ENCODE peak calls at places on chromosomes 2 and 18, in five cellular contexts. L is GM13977, B is endothelial cell of umbilical vein, J is GM20000, K is tibial nerve. F is an unnamed sample.

GRCh38 chr18:32803571-32803970 is 30.7 kb upstream of the KLHL14 start:
- DNase-seq in L (no peak), B (no peak), J (peak), K (no peak), F (peak)

GRCh38 chr2:96345403-96345802 is 9.8 kb downstream of the NCAPH start:
- DNase-seq in L (no peak), B (no peak), J (no peak), K (no peak), F (no peak)

GRCh38 chr2:168203762-168204693 is 43.4 kb downstream of the STK39 start:
- DNase-seq in L (no peak), B (no peak), J (no peak), K (no peak), F (no peak)

GRCh38 chr2:55012648-55013484 is 37.4 kb downstream of the RTN4 start:
- DNase-seq in L (no peak), B (peak), J (no peak), K (no peak), F (no peak)

GRCh38 chr2:8676915-8677645 is 4.8 kb upstream of the ID2 start:
- DNase-seq in L (no peak), B (no peak), J (no peak), K (no peak), F (no peak)

GRCh38 chr2:60818272-60818671 is 62.2 kb downstream of the PAPOLG start:
- DNase-seq in L (no peak), B (peak), J (no peak), K (no peak), F (peak)

GRCh38 chr2:229920011-229920781 is 1.6 kb downstream of the TRIP12 start:
- DNase-seq in L (no peak), B (peak), J (no peak), K (no peak), F (peak)

GRCh38 chr2:169735623-169736022 is 2.0 kb downstream of the KLHL23 start:
- DNase-seq in L (no peak), B (no peak), J (no peak), K (no peak), F (no peak)

GRCh38 chr2:27428213-27428977 is at the start of gene NRBP1:
- DNase-seq in L (peak), B (peak), J (peak), K (peak), F (peak)
- TF ChIP-seq CTCF in L (peak), B (no peak), J (no peak), K (no peak), F (no peak)

DNA sequence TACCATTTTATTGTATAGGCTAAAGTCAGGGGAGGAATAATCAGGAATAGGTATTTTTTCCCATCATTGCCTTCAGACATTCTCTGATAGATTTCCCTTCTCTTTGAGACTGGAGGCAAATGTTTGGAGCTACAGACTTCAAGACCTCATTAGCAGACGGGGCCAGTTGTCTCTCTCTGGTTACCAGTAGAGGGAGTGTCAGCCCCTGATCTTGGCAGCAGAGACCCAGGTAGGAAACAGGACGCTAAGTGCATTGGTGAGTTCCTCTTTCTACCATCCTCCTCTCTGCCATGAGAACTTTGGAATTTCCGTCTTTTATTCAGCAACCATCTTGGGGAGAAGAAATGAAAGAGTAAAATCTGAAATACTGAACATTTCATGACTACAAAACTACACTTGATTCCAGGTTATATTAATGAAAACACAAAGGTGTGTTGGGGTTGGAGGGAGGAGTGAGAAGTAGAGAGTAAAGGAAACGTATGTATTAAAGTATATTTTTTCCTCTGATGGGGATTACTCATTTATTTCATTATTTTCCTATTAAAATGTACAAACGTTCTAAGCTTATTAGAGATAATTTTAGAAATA is 186.2 kb upstream of the GCFC2 start:
- DNase-seq in L (peak), B (peak), J (peak), K (no peak), F (peak)
- TF ChIP-seq CTCF in L (peak), B (peak), J (peak), K (no peak), F (peak)

DNA sequence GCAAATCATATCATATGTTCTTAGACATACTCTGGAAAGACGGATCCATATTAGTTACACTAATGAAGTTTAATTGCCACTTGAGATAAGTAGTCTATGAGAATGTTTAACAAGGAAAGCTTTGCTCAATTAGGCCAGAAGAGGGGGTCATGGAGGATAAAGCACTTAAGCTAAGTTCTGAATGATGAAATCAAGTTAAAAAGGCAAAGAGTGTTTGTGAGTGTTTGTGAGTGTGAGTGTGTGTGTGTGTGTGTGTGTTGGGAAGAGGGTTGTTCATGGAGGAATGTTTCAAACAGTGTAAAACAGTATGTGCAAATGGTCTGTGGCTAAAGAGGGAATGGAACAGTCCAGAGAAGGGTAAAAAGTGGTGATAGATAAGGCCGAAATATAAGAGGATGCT is 360.9 kb downstream of the ERBB4 start:
- DNase-seq in L (no peak), B (peak), J (no peak), K (no peak), F (no peak)
- TF ChIP-seq CTCF in L (no peak), B (no peak), J (no peak), K (no peak), F (no peak)

DNA sequence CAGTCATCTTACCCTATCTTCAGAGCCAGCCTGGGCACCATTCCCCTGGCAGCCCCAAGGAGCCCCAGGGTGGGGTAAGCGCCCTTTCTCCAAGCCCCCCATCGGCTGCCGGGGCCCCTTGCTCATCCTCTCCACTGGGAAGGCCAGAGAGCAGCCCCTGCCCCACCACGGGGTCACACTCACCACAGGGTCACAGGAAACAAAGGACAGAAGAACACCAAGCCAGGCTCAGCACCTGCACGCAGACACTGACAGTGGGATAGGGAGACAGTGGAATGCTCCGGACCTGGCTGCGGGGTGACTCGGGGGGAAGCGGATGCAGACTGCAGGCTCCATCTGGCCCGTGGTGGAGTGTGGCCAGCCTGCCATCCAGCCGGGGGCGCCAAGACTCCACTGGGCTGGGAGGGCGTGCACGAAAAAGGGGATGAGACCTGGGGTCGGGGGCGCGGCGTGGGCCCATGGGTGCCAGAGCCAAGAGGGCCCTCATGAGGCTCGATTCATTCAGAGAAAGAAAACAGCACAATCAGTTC is 21.1 kb downstream of the HDAC4 start:
- DNase-seq in L (no peak), B (no peak), J (no peak), K (no peak), F (no peak)
- TF ChIP-seq CTCF in L (no peak), B (no peak), J (no peak), K (no peak), F (no peak)